ENCODE peak calls at places on chromosomes 5 and 9, in four cellular contexts. J, P, H and Z are unnamed samples.

GRCh38 chr9:76456202-76456926 is 2.6 kb upstream of the GCNT1 start:
- DNase-seq in J (no peak), P (no peak), H (peak; percentile 82), Z (no peak)

GRCh38 chr9:126532019-126532462 is 81.7 kb upstream of the LMX1B start:
- DNase-seq in J (no peak), P (no peak), H (no peak), Z (peak; percentile 74)

GRCh38 chr5:81904166-81904565 is 67.7 kb upstream of the ATG10 start:
- DNase-seq in J (no peak), P (no peak), H (no peak), Z (no peak)

GRCh38 chr5:8461543-8461942 is 592.6 kb downstream of the MTRR start:
- DNase-seq in J (no peak), P (no peak), H (no peak), Z (no peak)

GRCh38 chr9:130957451-130958203 is 18.6 kb upstream of the FIBCD1 start:
- DNase-seq in J (no peak), P (no peak), H (no peak), Z (no peak)

GRCh38 chr5:8508196-8508595 is 639.2 kb downstream of the MTRR start:
- DNase-seq in J (no peak), P (no peak), H (peak; percentile 35), Z (no peak)

GRCh38 chr5:61001647-61002046 is 56.6 kb downstream of the NDUFAF2 start:
- DNase-seq in J (no peak), P (no peak), H (no peak), Z (no peak)

GRCh38 chr5:143434261-143435206 is 31.0 kb upstream of the NR3C1 start:
- DNase-seq in J (no peak), P (no peak), H (no peak), Z (no peak)

GRCh38 chr5:36535390-36535789 is 71.0 kb upstream of the SLC1A3 start:
- DNase-seq in J (peak; percentile 6), P (no peak), H (no peak), Z (no peak)

GRCh38 chr5:113909782-113910181 is 396.3 kb downstream of the YTHDC2 start:
- DNase-seq in J (no peak), P (no peak), H (peak; percentile 0), Z (no peak)

GRCh38 chr5:76615759-76616158 is 7.4 kb downstream of the F2RL2 start:
- DNase-seq in J (no peak), P (no peak), H (peak; percentile 68), Z (no peak)

GRCh38 chr9:36136277-36136893 is at the start of gene GLIPR2:
- DNase-seq in J (peak; percentile 78), P (peak; percentile 92), H (peak; percentile 65), Z (peak; percentile 71)

GRCh38 chr5:177359860-177360259 is 2.1 kb downstream of the RGS14 start:
- DNase-seq in J (no peak), P (no peak), H (no peak), Z (no peak)

GRCh38 chr9:137461663-137462395 is 2.7 kb upstream of the NSMF start:
- DNase-seq in J (peak; percentile 44), P (peak; percentile 73), H (no peak), Z (peak; percentile 22)

GRCh38 chr9:121942866-121943265 is 150.2 kb downstream of the TTLL11 start:
- DNase-seq in J (no peak), P (no peak), H (no peak), Z (no peak)

GRCh38 chr9:116895956-116896355 is 208.9 kb downstream of the TRIM32 start:
- DNase-seq in J (no peak), P (no peak), H (no peak), Z (no peak)

GRCh38 chr5:112419596-112420110 is 576 bp upstream of the EPB41L4A start:
- DNase-seq in J (peak; percentile 93), P (peak; percentile 77), H (no peak), Z (peak; percentile 83)

GRCh38 chr9:108241384-108241783 is 614.4 kb downstream of the ACTL7B start:
- DNase-seq in J (no peak), P (no peak), H (no peak), Z (no peak)

GRCh38 chr9:98701576-98701975 is 7.2 kb downstream of the GABBR2 start:
- DNase-seq in J (no peak), P (no peak), H (no peak), Z (no peak)